ENCODE peak calls at places on chromosome 1, in eight cellular contexts. H is IMR-90, R is breast epithelium, U is cardiac muscle cell, F is stomach, Z is K562, X is ovary, L is prostate gland. O is an unnamed sample. For H3K4me1, the result is how much of the 10 kb centered on the place peaks cover.

GRCh38 chr1:55679971-55680370 is 464.8 kb upstream of the USP24 start:
- DNase-seq in X (no peak), F (no peak), U (no peak), R (no peak), L (no peak), H (peak), Z (no peak), O (no peak)

GRCh38 chr1:117414943-117415342 is 47.7 kb downstream of the MAN1A2 start:
- DNase-seq in F (no peak), H (no peak), U (no peak), Z (no peak), X (no peak), R (no peak), L (no peak), O (no peak)

GRCh38 chr1:225881081-225882007 is 836 bp downstream of the TMEM63A start:
- DNase-seq in R (peak), H (peak), X (peak), L (peak), F (peak), U (peak), Z (peak), O (no peak)

GRCh38 chr1:240219104-240219503 is 127.4 kb downstream of the FMN2 start:
- DNase-seq in H (no peak), F (no peak), U (no peak), L (no peak), Z (no peak), X (no peak), R (no peak), O (no peak)

GRCh38 chr1:112957133-112957812 is 1.3 kb upstream of the SLC16A1 start:
- DNase-seq in R (no peak), L (no peak), Z (no peak), X (peak), U (peak), F (no peak), H (peak), O (peak)

GRCh38 chr1:42922687-42923366 is 35.8 kb downstream of the SLC2A1 start:
- DNase-seq in U (peak), X (no peak), R (no peak), F (no peak), Z (peak), L (peak), H (peak), O (peak)

GRCh38 chr1:244011796-244012195 is 39.3 kb upstream of the ZBTB18 start:
- DNase-seq in F (no peak), L (no peak), U (no peak), Z (no peak), R (no peak), H (no peak), X (no peak), O (no peak)

GRCh38 chr1:113282897-113283285 is 107.4 kb upstream of the MAGI3 start:
- DNase-seq in X (no peak), H (no peak), U (no peak), Z (no peak), R (no peak), L (no peak), F (no peak), O (no peak)

GRCh38 chr1:60937720-60938119 is 144.6 kb upstream of the NFIA start:
- DNase-seq in H (no peak), F (no peak), R (no peak), U (no peak), L (no peak), X (no peak), Z (no peak), O (no peak)

GRCh38 chr1:248065604-248066003 is 19.0 kb downstream of the OR2L3 start:
- DNase-seq in L (no peak), R (no peak), F (no peak), Z (no peak), H (no peak), X (no peak), U (no peak), O (no peak)

GRCh38 chr1:25433389-25434186 is 2.9 kb downstream of the MACO1 start:
- DNase-seq in Z (no peak), L (no peak), R (no peak), U (peak), H (no peak), F (no peak), X (peak), O (no peak)

GRCh38 chr1:4367230-4367629 is 287.2 kb upstream of the AJAP1 start:
- DNase-seq in X (no peak), Z (no peak), R (no peak), H (no peak), F (no peak), L (no peak), U (no peak), O (no peak)

GRCh38 chr1:4366091-4366490 is 288.3 kb upstream of the AJAP1 start:
- DNase-seq in F (no peak), L (no peak), R (no peak), H (no peak), X (no peak), Z (no peak), U (no peak), O (no peak)

GRCh38 chr1:4362314-4363044 is 291.9 kb upstream of the AJAP1 start:
- DNase-seq in X (no peak), R (no peak), U (no peak), F (no peak), Z (no peak), L (no peak), H (no peak), O (no peak)
- TF ChIP-seq CTCF in X (no peak), R (no peak), U (no peak), F (no peak), Z (peak), L (no peak), H (no peak), O (no peak)

GRCh38 chr1:3790952-3791351 is 5.3 kb downstream of the LRRC47 start:
- DNase-seq in H (no peak), R (no peak), Z (no peak), L (no peak), X (no peak), U (no peak), F (no peak), O (no peak)

GRCh38 chr1:3788756-3789420 is 7.4 kb downstream of the LRRC47 start:
- DNase-seq in H (no peak), U (no peak), Z (peak), X (no peak), L (no peak), R (no peak), F (no peak), O (no peak)

GRCh38 chr1:3790501-3790923 is 5.8 kb downstream of the LRRC47 start:
- DNase-seq in L (no peak), Z (no peak), U (no peak), R (no peak), X (no peak), H (no peak), F (no peak), O (no peak)

GRCh38 chr1:3787745-3788605 is 8.3 kb downstream of the LRRC47 start:
- DNase-seq in R (no peak), L (no peak), X (no peak), H (no peak), Z (no peak), U (no peak), F (no peak), O (no peak)

DNA sequence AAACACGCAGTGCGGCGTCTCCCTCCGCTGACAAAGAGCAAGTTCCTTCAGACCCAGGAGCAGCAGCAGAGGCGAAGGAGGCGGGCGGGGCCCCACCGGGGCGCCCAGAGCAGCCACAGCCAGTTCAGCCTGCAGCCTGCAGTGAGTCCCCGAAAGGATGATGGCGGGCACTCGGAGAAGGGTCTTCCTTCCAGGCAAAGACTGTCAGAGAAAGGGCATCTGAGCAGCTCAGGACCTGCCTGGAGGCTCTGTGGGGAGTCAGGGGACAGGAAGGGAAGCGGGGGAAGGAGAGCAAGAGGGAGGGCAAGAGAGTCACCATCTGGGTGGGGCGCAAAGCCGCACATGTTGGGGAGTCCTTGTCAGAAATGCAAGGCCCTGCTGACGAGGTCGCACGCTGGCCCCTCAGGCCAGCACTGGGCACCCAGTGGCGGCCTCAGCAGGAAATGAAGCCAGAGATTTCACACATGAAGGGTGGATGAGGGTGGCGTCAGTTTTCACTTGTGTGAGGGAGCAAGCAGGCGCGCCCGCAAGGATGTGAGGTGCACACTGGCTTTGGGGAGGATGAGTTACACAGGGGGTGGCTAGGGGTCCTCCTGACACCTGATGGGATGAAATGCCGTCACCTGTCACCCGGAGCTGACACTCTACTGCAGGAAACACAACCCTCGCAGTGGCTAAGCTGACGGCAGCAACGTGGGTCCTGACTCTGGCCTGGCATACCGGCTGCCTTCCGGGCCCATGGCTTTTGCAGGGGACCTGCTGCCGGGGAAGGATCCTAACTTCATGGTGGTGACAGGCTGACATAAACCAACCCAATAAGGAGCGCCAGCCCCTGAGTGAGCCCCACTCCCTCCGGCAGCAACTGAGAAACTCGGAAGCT is 6.6 kb downstream of the LRRC47 start:
- DNase-seq in F (no peak), H (no peak), U (no peak), L (no peak), X (no peak), Z (no peak), R (no peak), O (no peak)
- H3K4me1 ChIP-seq in F (under half), H (under half), U (under half), L (under half), X (under half), Z (under half), R (under half), O (under half)

GRCh38 chr1:109142248-109142647 is 28.3 kb downstream of the ELAPOR1 start:
- DNase-seq in F (no peak), X (no peak), L (no peak), U (no peak), Z (no peak), H (no peak), R (no peak), O (no peak)
- H3K27ac ChIP-seq in F (no peak), X (no peak), L (no peak), U (no peak), Z (no peak), H (no peak), R (no peak), O (no peak)

GRCh38 chr1:74775735-74776134 is 42.8 kb downstream of the TYW3 start:
- DNase-seq in Z (no peak), X (no peak), R (no peak), U (no peak), F (no peak), H (no peak), L (no peak), O (no peak)
- TF ChIP-seq CTCF in Z (no peak), X (no peak), R (no peak), U (no peak), F (no peak), H (peak), L (no peak), O (peak)

O was measured in A673.